ENCODE peak calls at places on chromosome 13, in ten cellular contexts. U, Q, S, Y, Z, F, L, H, G and D are unnamed samples.

GRCh38 chr13:80126382-80127068 is 214.4 kb downstream of the SPRY2 start:
- DNase-seq in F (no peak), Q (no peak), L (no peak), H (no peak), Z (no peak), Y (no peak), S (no peak), G (no peak), U (no peak), D (no peak)

GRCh38 chr13:31775686-31776085 is 36.4 kb downstream of the RXFP2 start:
- DNase-seq in Q (no peak), L (peak; percentile 14), F (peak; percentile 8), H (no peak), U (no peak), Y (no peak), S (no peak), Z (no peak), G (no peak), D (no peak)

GRCh38 chr13:45799451-45799850 is 52.1 kb downstream of the SIAH3 start:
- DNase-seq in S (no peak), Q (no peak), Z (no peak), H (no peak), G (no peak), U (no peak), F (no peak), L (no peak), Y (no peak), D (no peak)

GRCh38 chr13:93305886-93306285 is 79.3 kb downstream of the GPC6 start:
- DNase-seq in S (no peak), Y (peak; percentile 48), H (no peak), L (no peak), U (no peak), F (no peak), Z (no peak), Q (no peak), G (no peak), D (no peak)

GRCh38 chr13:75666646-75667351 is 30.7 kb downstream of the LMO7 start:
- DNase-seq in S (no peak), Q (no peak), Z (no peak), Y (peak; percentile 79), U (no peak), L (no peak), H (no peak), G (no peak), F (no peak), D (no peak)

GRCh38 chr13:23715762-23716235 is 145.6 kb downstream of the TNFRSF19 start:
- DNase-seq in H (no peak), Y (no peak), G (no peak), L (no peak), S (no peak), Q (no peak), F (peak; percentile 60), U (peak; percentile 38), Z (no peak), D (no peak)

GRCh38 chr13:72820898-72821279 is 39.0 kb downstream of the PIBF1 start:
- DNase-seq in Y (no peak), S (no peak), H (no peak), L (no peak), Z (no peak), F (no peak), U (no peak), Q (no peak), G (no peak), D (no peak)

GRCh38 chr13:96141032-96141431 is 51.1 kb downstream of the HS6ST3 start:
- DNase-seq in U (peak; percentile 25), Z (no peak), L (no peak), F (no peak), Y (peak; percentile 2), S (no peak), H (no peak), G (no peak), Q (no peak), D (no peak)

GRCh38 chr13:79782541-79783216 is 301.7 kb downstream of the NDFIP2 start:
- DNase-seq in Z (no peak), Y (peak; percentile 77), Q (no peak), F (peak; percentile 78), L (peak; percentile 30), H (peak; percentile 93), U (no peak), G (peak; percentile 34), S (no peak), D (no peak)

GRCh38 chr13:112592181-112592580 is 4.2 kb upstream of the TUBGCP3 start:
- DNase-seq in H (no peak), Q (no peak), G (no peak), Z (no peak), F (no peak), L (no peak), U (no peak), S (no peak), Y (no peak), D (no peak)

GRCh38 chr13:66809496-66809895 is 420.6 kb downstream of the PCDH9 start:
- DNase-seq in H (no peak), Z (no peak), Y (peak; percentile 20), Q (no peak), U (no peak), S (no peak), G (no peak), F (no peak), L (no peak), D (no peak)

GRCh38 chr13:82803341-82803740 is 1078.9 kb downstream of the SLITRK1 start:
- DNase-seq in Y (no peak), L (no peak), S (no peak), F (no peak), G (no peak), Z (no peak), U (no peak), H (no peak), Q (no peak), D (no peak)

GRCh38 chr13:108624108-108624507 is 5.3 kb upstream of the MYO16 start:
- DNase-seq in H (no peak), S (no peak), Z (no peak), F (no peak), L (no peak), U (no peak), Q (no peak), G (no peak), Y (no peak), D (no peak)

GRCh38 chr13:28316129-28316528 is 177.8 kb downstream of the PAN3 start:
- DNase-seq in H (no peak), G (no peak), Q (no peak), Z (no peak), L (no peak), Y (no peak), U (no peak), S (no peak), F (no peak), D (no peak)

GRCh38 chr13:113991676-113992179 is 17.9 kb upstream of the C13orf46 start:
- DNase-seq in L (no peak), Z (no peak), F (no peak), Y (no peak), G (no peak), U (no peak), Q (no peak), H (no peak), S (no peak), D (no peak)

GRCh38 chr13:49584771-49585182 is 581 bp downstream of the RCBTB1 start:
- DNase-seq in Y (peak; percentile 6), F (no peak), S (no peak), Q (no peak), Z (no peak), L (no peak), U (no peak), H (peak; percentile 43), G (no peak), D (no peak)

GRCh38 chr13:49586717-49587116 is 1.4 kb upstream of the RCBTB1 start:
- DNase-seq in S (no peak), Y (no peak), F (no peak), Z (no peak), U (no peak), L (no peak), H (no peak), Q (no peak), G (no peak), D (no peak)

GRCh38 chr13:49580980-49581680 is 4.2 kb downstream of the RCBTB1 start:
- DNase-seq in Q (no peak), Z (no peak), U (no peak), Y (no peak), G (no peak), S (no peak), L (no peak), H (no peak), F (no peak), D (no peak)

GRCh38 chr13:49587311-49587847 is 2.0 kb upstream of the RCBTB1 start:
- DNase-seq in Q (no peak), G (no peak), Z (no peak), U (no peak), L (no peak), F (no peak), H (no peak), S (no peak), Y (peak; percentile 67), D (no peak)

GRCh38 chr13:49585220-49586157 is at the start of gene RCBTB1:
- DNase-seq in G (peak; percentile 66), F (peak; percentile 84), Z (no peak), S (peak; percentile 55), U (peak; percentile 58), Q (peak; percentile 92), L (peak; percentile 73), Y (peak; percentile 45), H (peak; percentile 69), D (peak; percentile 70)
- TF ChIP-seq POLR2A in G (no peak), F (peak; percentile 30), Z (peak; percentile 38), S (peak; percentile 56), U (peak; percentile 61), Q (no peak), L (no peak), Y (no peak), H (peak; percentile 69), D (peak; percentile 40)

GRCh38 chr13:77022341-77022740 is 4.6 kb downstream of the FBXL3 start:
- DNase-seq in Q (no peak), L (no peak), H (no peak), F (no peak), U (no peak), Y (peak; percentile 43), Z (no peak), G (no peak), S (no peak), D (no peak)
- H3K4me3 ChIP-seq in Q (no peak overlapping the region), L (no peak overlapping the region), H (no peak overlapping the region), F (no peak overlapping the region), U (no peak overlapping the region), Y (no peak overlapping the region), Z (peak overlapping the region; percentile 23), G (no peak overlapping the region), S (peak overlapping the region; percentile 7), D (no peak overlapping the region)

DNA sequence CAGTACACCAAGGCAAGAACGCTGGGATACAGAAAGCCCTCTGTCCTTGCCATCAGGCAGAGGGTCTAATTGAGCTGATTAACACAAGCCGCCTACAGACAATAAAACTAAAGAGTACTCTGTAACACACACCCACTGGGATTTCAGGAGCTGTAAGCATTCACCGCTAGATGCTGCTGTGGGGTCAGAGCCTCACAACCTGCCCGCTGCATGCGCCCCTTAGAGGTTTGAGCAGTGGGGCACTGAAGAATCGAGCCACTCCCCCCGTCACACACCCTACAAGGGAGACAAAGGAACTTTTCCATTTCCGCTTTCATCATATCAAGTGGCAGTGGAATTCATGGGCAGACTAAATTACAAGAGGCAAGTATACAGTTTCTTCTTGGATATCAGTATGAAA is 1080.6 kb downstream of the PCDH17 start:
- DNase-seq in Z (no peak), S (no peak), L (no peak), Q (no peak), F (no peak), Y (no peak), H (no peak), U (peak; percentile 0), G (no peak), D (no peak)
- TF ChIP-seq POLR2A in Z (no peak), S (no peak), L (no peak), Q (no peak), F (no peak), Y (no peak), H (no peak), U (no peak), G (no peak), D (no peak)

GRCh38 chr13:43263047-43263446 is 239.7 kb downstream of the DNAJC15 start:
- DNase-seq in Y (no peak), L (no peak), Z (no peak), H (no peak), Q (no peak), F (no peak), U (no peak), G (no peak), S (no peak), D (no peak)
- H3K4me3 ChIP-seq in Y (no peak overlapping the region), L (no peak overlapping the region), Z (no peak overlapping the region), H (no peak overlapping the region), Q (no peak overlapping the region), F (no peak overlapping the region), U (no peak overlapping the region), G (no peak overlapping the region), S (no peak overlapping the region), D (no peak overlapping the region)